ENCODE peak calls at places on chromosomes 6 and 20, in nine cellular contexts. U is stimulated activated CD8-positive, alpha-beta memory T cell treated with anti-CD3 and anti-CD28 coated beads, Interleukin-15, amount 100 ng/mL, for 48 hours; S is LoVo; X is omental fat pad; N is KG1; B is left colon; T is colonic mucosa; K is NCI-H2081; Z is GM23338. D is an unnamed sample.

GRCh38 chr6:165245716-165246115 is 63.7 kb downstream of the C6orf118 start:
- DNase-seq in U (no peak), S (no peak), X (no peak), N (no peak), B (no peak), T (no peak), K (no peak), Z (no peak), D (no peak)

GRCh38 chr6:106460481-106460880 is 100.0 kb downstream of the CRYBG1 start:
- DNase-seq in U (no peak), S (no peak), X (no peak), N (no peak), B (no peak), T (no peak), K (no peak), Z (no peak), D (no peak)

GRCh38 chr6:6686748-6687601 is 98.5 kb downstream of the LY86 start:
- DNase-seq in U (peak; percentile 4), S (peak; percentile 96), X (peak; percentile 44), N (no peak), B (peak; percentile 97), T (peak; percentile 99), K (peak; percentile 98), Z (peak; percentile 98), D (peak; percentile 96)

GRCh38 chr6:170132011-170132521 is 158.8 kb downstream of the DLL1 start:
- DNase-seq in U (no peak), S (no peak), X (no peak), N (no peak), B (no peak), T (no peak), K (no peak), Z (no peak), D (no peak)

GRCh38 chr6:138105446-138105845 is 1.8 kb downstream of the PERP start:
- DNase-seq in U (no peak), S (peak; percentile 61), X (no peak), N (no peak), B (peak; percentile 21), T (peak; percentile 42), K (no peak), Z (peak; percentile 11), D (no peak)

GRCh38 chr20:23887856-23888255 is 8.3 kb upstream of the CST5 start:
- DNase-seq in U (no peak), S (no peak), X (no peak), N (no peak), B (no peak), T (no peak), K (no peak), Z (no peak), D (no peak)

GRCh38 chr6:166957087-166957804 is 896 bp upstream of the RNASET2 start:
- DNase-seq in U (no peak), S (peak; percentile 7), X (no peak), N (no peak), B (peak; percentile 75), T (peak; percentile 76), K (no peak), Z (peak; percentile 52), D (no peak)

GRCh38 chr20:44310664-44311639 is at the start of gene FITM2:
- DNase-seq in U (peak; percentile 95), S (peak; percentile 98), X (peak; percentile 97), N (peak; percentile 91), B (peak; percentile 99), T (peak; percentile 99), K (peak; percentile 92), Z (peak; percentile 97), D (peak; percentile 87)

GRCh38 chr20:3889489-3890409 is 562 bp downstream of the PANK2 start:
- DNase-seq in U (peak; percentile 40), S (peak; percentile 13), X (peak; percentile 34), N (no peak), B (peak; percentile 68), T (peak; percentile 63), K (peak; percentile 39), Z (peak; percentile 39), D (no peak)

GRCh38 chr6:168157272-168158007 is 78.4 kb upstream of the FRMD1 start:
- DNase-seq in U (no peak), S (no peak), X (no peak), N (no peak), B (no peak), T (peak; percentile 29), K (no peak), Z (peak; percentile 35), D (no peak)

GRCh38 chr6:15608406-15608805 is 54.4 kb downstream of the DTNBP1 start:
- DNase-seq in U (no peak), S (peak; percentile 7), X (no peak), N (no peak), B (no peak), T (no peak), K (no peak), Z (no peak), D (no peak)

GRCh38 chr6:169545956-169546355 is 155.9 kb downstream of the WDR27 start:
- DNase-seq in U (no peak), S (no peak), X (no peak), N (no peak), B (no peak), T (no peak), K (no peak), Z (no peak), D (no peak)

GRCh38 chr6:148761532-148761951 is 14.7 kb downstream of the UST start:
- DNase-seq in U (peak; percentile 28), S (no peak), X (no peak), N (no peak), B (peak; percentile 33), T (no peak), K (no peak), Z (no peak), D (no peak)

GRCh38 chr6:111057074-111057752 is 30.1 kb upstream of the SLC16A10 start:
- DNase-seq in U (no peak), S (peak; percentile 58), X (no peak), N (peak; percentile 36), B (no peak), T (no peak), K (peak; percentile 9), Z (peak; percentile 73), D (peak; percentile 38)

GRCh38 chr6:12051861-12052368 is 39.8 kb downstream of the HIVEP1 start:
- DNase-seq in U (peak; percentile 30), S (no peak), X (no peak), N (peak; percentile 22), B (no peak), T (no peak), K (no peak), Z (no peak), D (no peak)

GRCh38 chr20:1895674-1896496 is 678 bp downstream of the SIRPA start:
- DNase-seq in U (no peak), S (no peak), X (no peak), N (no peak), B (peak; percentile 24), T (peak; percentile 33), K (no peak), Z (peak; percentile 57), D (no peak)

GRCh38 chr6:129138739-129139405 is 255.9 kb downstream of the LAMA2 start:
- DNase-seq in U (no peak), S (no peak), X (no peak), N (no peak), B (no peak), T (no peak), K (no peak), Z (no peak), D (no peak)

GRCh38 chr6:35352735-35353134 is 10.4 kb downstream of the PPARD start:
- DNase-seq in U (no peak), S (no peak), X (no peak), N (no peak), B (no peak), T (no peak), K (no peak), Z (no peak), D (no peak)

GRCh38 chr6:108114861-108115597 is 40.5 kb upstream of the OSTM1 start:
- DNase-seq in U (no peak), S (no peak), X (no peak), N (peak; percentile 83), B (peak; percentile 46), T (peak; percentile 36), K (no peak), Z (peak; percentile 87), D (no peak)

GRCh38 chr6:158071121-158072082 is 89.7 kb downstream of the SYNJ2 start:
- DNase-seq in U (no peak), S (no peak), X (no peak), N (no peak), B (no peak), T (no peak), K (no peak), Z (no peak), D (no peak)

GRCh38 chr6:83592770-83593394 is 80.5 kb downstream of the PRSS35 start:
- DNase-seq in U (no peak), S (peak; percentile 28), X (no peak), N (peak; percentile 9), B (no peak), T (no peak), K (no peak), Z (peak; percentile 77), D (peak; percentile 17)

GRCh38 chr6:125264476-125264875 is 37.3 kb downstream of the HDDC2 start:
- DNase-seq in U (no peak), S (no peak), X (no peak), N (no peak), B (no peak), T (no peak), K (no peak), Z (no peak), D (no peak)

GRCh38 chr6:158377866-158378265 is 65.6 kb downstream of the TULP4 start:
- DNase-seq in U (no peak), S (no peak), X (no peak), N (no peak), B (no peak), T (peak; percentile 18), K (no peak), Z (no peak), D (no peak)

D was measured in LNCaP clone FGC.